ENCODE peak calls at places on chromosomes 7 and 10, in seven cellular contexts. S is neural progenitor cell, D is hepatocyte, J is SK-N-SH, Y is PC-3, H is GM23248, K is OCI-LY7. O is an unnamed sample.

GRCh38 chr7:1514993-1515392 is 10.8 kb upstream of the INTS1 start:
- DNase-seq in D (no peak), K (no peak), S (no peak), Y (no peak), J (no peak), H (peak; percentile 40), O (no peak)

GRCh38 chr10:112637901-112638300 is 190.9 kb downstream of the VTI1A start:
- DNase-seq in D (no peak), H (no peak), K (no peak), J (no peak), Y (no peak), S (peak; percentile 40), O (no peak)

GRCh38 chr7:22488643-22489462 is 11.1 kb downstream of the STEAP1B start:
- DNase-seq in Y (peak; percentile 86), J (peak; percentile 79), H (peak; percentile 78), K (peak; percentile 82), D (peak; percentile 87), S (peak; percentile 82), O (peak; percentile 91)

GRCh38 chr7:128304212-128304611 is 39.5 kb downstream of the RBM28 start:
- DNase-seq in D (no peak), K (no peak), J (no peak), H (no peak), S (no peak), Y (peak; percentile 16), O (no peak)

GRCh38 chr10:78304091-78305045 is 270.7 kb downstream of the RPS24 start:
- DNase-seq in H (no peak), Y (no peak), K (no peak), D (no peak), S (no peak), J (no peak), O (no peak)

GRCh38 chr10:34656676-34657075 is 158.4 kb downstream of the PARD3 start:
- DNase-seq in Y (no peak), H (no peak), J (no peak), D (no peak), S (no peak), K (no peak), O (no peak)

GRCh38 chr7:149819141-149819960 is 18.8 kb upstream of the ZNF862 start:
- DNase-seq in H (no peak), Y (no peak), S (no peak), K (no peak), J (no peak), D (no peak), O (no peak)

GRCh38 chr10:8050561-8051108 is 3.9 kb upstream of the GATA3 start:
- DNase-seq in K (no peak), Y (peak; percentile 75), D (peak; percentile 86), S (peak; percentile 87), J (no peak), H (peak; percentile 44), O (peak; percentile 64)

GRCh38 chr7:136956232-136956631 is 87.8 kb downstream of the CHRM2 start:
- DNase-seq in Y (peak; percentile 76), K (no peak), J (no peak), D (no peak), H (peak; percentile 44), S (no peak), O (no peak)

GRCh38 chr10:121352456-121352855 is 245.8 kb downstream of the FGFR2 start:
- DNase-seq in S (no peak), H (no peak), J (no peak), D (peak; percentile 37), Y (no peak), K (no peak), O (no peak)

GRCh38 chr10:49649936-49650723 is 29.3 kb upstream of the C10orf53 start:
- DNase-seq in D (no peak), J (peak; percentile 3), H (no peak), Y (no peak), S (no peak), K (no peak), O (no peak)

GRCh38 chr10:125080296-125080695 is 80.1 kb downstream of the CTBP2 start:
- DNase-seq in S (no peak), J (no peak), K (no peak), H (no peak), D (no peak), Y (no peak), O (no peak)
- TF ChIP-seq EZH2phosphoT487 in S (no peak), J (no peak), K (no peak), H (no peak), D (no peak), Y (no peak), O (no peak)

GRCh38 chr10:66835400-66835799 is 90.4 kb upstream of the LRRTM3 start:
- DNase-seq in D (no peak), H (no peak), S (no peak), J (no peak), Y (no peak), K (no peak), O (no peak)

GRCh38 chr10:66837335-66837734 is 88.5 kb upstream of the LRRTM3 start:
- DNase-seq in D (no peak), H (no peak), S (no peak), K (no peak), Y (no peak), J (no peak), O (no peak)

GRCh38 chr10:66834802-66835201 is 91.0 kb upstream of the LRRTM3 start:
- DNase-seq in K (no peak), J (no peak), S (no peak), Y (peak; percentile 95), H (no peak), D (peak; percentile 6), O (no peak)

GRCh38 chr10:66837990-66838389 is 87.8 kb upstream of the LRRTM3 start:
- DNase-seq in S (no peak), J (no peak), K (no peak), Y (peak; percentile 53), H (peak; percentile 1), D (no peak), O (no peak)

GRCh38 chr10:66836057-66836456 is 89.8 kb upstream of the LRRTM3 start:
- DNase-seq in H (peak; percentile 23), Y (peak; percentile 99), S (no peak), K (no peak), D (peak; percentile 65), J (no peak), O (no peak)
- TF ChIP-seq EZH2phosphoT487 in H (no peak), Y (no peak), S (no peak), K (no peak), D (no peak), J (no peak), O (no peak)

GRCh38 chr7:142457146-142457703 is 199.4 kb upstream of the PRSS58 start:
- DNase-seq in J (no peak), Y (no peak), H (peak; percentile 50), D (no peak), K (no peak), S (peak; percentile 10), O (no peak)

GRCh38 chr7:142460402-142461117 is 202.7 kb upstream of the PRSS58 start:
- DNase-seq in K (no peak), H (peak; percentile 34), S (no peak), J (no peak), Y (no peak), D (no peak), O (no peak)

GRCh38 chr7:142463401-142463850 is 205.6 kb upstream of the PRSS58 start:
- DNase-seq in H (peak; percentile 23), D (no peak), J (no peak), Y (no peak), S (no peak), K (no peak), O (no peak)

GRCh38 chr7:142461437-142461836 is 203.6 kb upstream of the PRSS58 start:
- DNase-seq in S (no peak), H (peak; percentile 87), Y (peak; percentile 75), D (no peak), J (no peak), K (no peak), O (no peak)

DNA sequence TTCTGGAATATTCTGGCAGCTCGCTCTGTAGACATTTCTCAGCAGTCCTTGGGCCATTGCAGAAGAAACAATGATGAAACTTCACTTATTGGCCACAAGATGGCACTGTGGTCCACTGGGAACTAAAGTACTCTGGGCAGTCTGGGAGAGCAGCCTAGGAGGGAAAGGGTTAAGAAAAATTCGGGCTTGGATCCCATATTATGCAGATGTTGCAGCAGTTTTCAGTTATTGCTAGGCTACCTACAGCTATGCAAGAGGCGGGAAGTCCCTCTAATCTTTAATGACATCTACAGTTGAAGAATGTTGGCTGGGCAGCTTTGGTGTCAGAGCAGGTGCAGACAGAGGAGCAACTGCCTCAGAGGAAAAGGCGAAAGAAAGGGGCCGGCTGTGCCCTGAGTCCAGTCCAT is 201.7 kb upstream of the PRSS58 start:
- DNase-seq in D (peak; percentile 65), J (peak; percentile 64), Y (peak; percentile 73), H (peak; percentile 73), K (peak; percentile 51), S (peak; percentile 56), O (peak; percentile 71)
- TF ChIP-seq EZH2phosphoT487 in D (no peak), J (no peak), Y (no peak), H (no peak), K (no peak), S (no peak), O (no peak)

GRCh38 chr7:138163800-138164199 is 87.5 kb downstream of the AKR1D1 start:
- DNase-seq in K (no peak), D (no peak), S (no peak), Y (no peak), J (no peak), H (no peak), O (no peak)
- TF ChIP-seq EZH2phosphoT487 in K (no peak), D (no peak), S (no peak), Y (no peak), J (no peak), H (no peak), O (no peak)

GRCh38 chr7:134514106-134514505 is 13.3 kb upstream of the AKR1B10 start:
- DNase-seq in D (no peak), H (peak; percentile 8), Y (no peak), K (no peak), S (no peak), J (no peak), O (no peak)
- TF ChIP-seq EZH2phosphoT487 in D (no peak), H (no peak), Y (no peak), K (no peak), S (no peak), J (no peak), O (no peak)

O was measured in GM23338.